ENCODE peak calls at places on chromosomes 13 and 19, in eight cellular contexts. S is right lobe of liver; W is psoas muscle; Z is pancreas; J is CD4-positive, CD25-positive, alpha-beta regulatory T cell; K is cardiac muscle cell; G is IMR-90; D is keratinocyte. X is an unnamed sample.

GRCh38 chr19:32519023-32519422 is 62.0 kb upstream of the PDCD5 start:
- DNase-seq in G (no peak), S (no peak), Z (no peak), W (no peak), J (no peak), K (peak; percentile 35), D (no peak), X (no peak)

GRCh38 chr19:11190501-11190900 is 6.8 kb downstream of the KANK2 start:
- DNase-seq in W (no peak), S (no peak), K (no peak), J (no peak), Z (no peak), G (no peak), D (no peak), X (no peak)

GRCh38 chr13:59641758-59642157 is 522.0 kb downstream of the DIAPH3 start:
- DNase-seq in G (no peak), D (no peak), S (no peak), J (no peak), W (no peak), K (peak; percentile 53), Z (no peak), X (no peak)

GRCh38 chr19:17183271-17183757 is 31.8 kb upstream of the USE1 start:
- DNase-seq in Z (no peak), D (no peak), W (no peak), S (no peak), K (no peak), G (no peak), J (no peak), X (no peak)

GRCh38 chr13:93982189-93982918 is 497.1 kb downstream of the DCT start:
- DNase-seq in Z (no peak), G (no peak), S (no peak), K (no peak), D (no peak), W (no peak), J (no peak), X (no peak)

GRCh38 chr19:46380690-46381089 is 32.7 kb downstream of the CCDC8 start:
- DNase-seq in S (no peak), Z (no peak), J (no peak), D (no peak), K (no peak), W (no peak), G (no peak), X (no peak)

GRCh38 chr13:21526707-21527454 is 67.8 kb upstream of the ZDHHC20 start:
- DNase-seq in J (no peak), K (no peak), Z (no peak), G (no peak), S (no peak), D (no peak), W (no peak), X (no peak)

GRCh38 chr13:74871671-74872070 is 610.3 kb downstream of the TBC1D4 start:
- DNase-seq in G (no peak), S (no peak), J (no peak), K (no peak), Z (no peak), D (no peak), W (no peak), X (no peak)

GRCh38 chr19:17041994-17042393 is 15.4 kb upstream of the CPAMD8 start:
- DNase-seq in K (peak; percentile 63), W (no peak), Z (no peak), J (no peak), S (peak; percentile 37), G (peak; percentile 22), D (no peak), X (no peak)

GRCh38 chr19:388691-389090 is 20.3 kb downstream of the C2CD4C start:
- DNase-seq in J (no peak), K (no peak), D (no peak), Z (no peak), G (no peak), W (no peak), S (no peak), X (no peak)

DNA sequence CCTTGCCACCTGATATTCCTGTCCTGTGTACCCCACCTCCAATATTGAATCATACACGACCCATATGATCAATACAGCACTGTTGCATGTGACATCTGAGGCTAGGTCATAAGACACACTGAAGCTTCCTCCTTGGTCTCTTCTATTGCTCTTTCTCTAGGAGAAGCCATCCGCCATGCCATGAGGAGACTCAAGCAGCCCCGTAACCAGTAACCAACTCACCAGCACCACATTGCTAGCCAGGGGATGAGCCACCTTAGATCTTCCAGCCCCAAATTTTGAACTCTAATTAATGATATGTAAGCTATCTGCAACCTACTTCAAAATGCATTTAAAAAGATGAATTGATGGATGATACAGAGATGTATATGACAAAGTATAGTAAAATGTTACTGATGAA is 28.6 kb downstream of the ZNF557 start:
- DNase-seq in J (no peak), W (no peak), G (no peak), K (no peak), S (no peak), Z (no peak), D (no peak), X (no peak)
- H3K27ac ChIP-seq in J (no peak overlapping the region), W (peak overlapping the region; percentile 97), G (no peak overlapping the region), K (peak overlapping the region; percentile 78), S (no peak overlapping the region), Z (no peak overlapping the region), D (no peak overlapping the region), X (no peak overlapping the region)

GRCh38 chr19:47716270-47716937 is 3.2 kb downstream of the EHD2 start:
- DNase-seq in W (no peak), J (no peak), D (no peak), S (no peak), K (no peak), G (no peak), Z (no peak), X (no peak)
- H3K4me3 ChIP-seq in W (peak overlapping the region; percentile 66), J (no peak overlapping the region), D (no peak overlapping the region), S (no peak overlapping the region), K (no peak overlapping the region), G (no peak overlapping the region), Z (no peak overlapping the region), X (no peak overlapping the region)

DNA sequence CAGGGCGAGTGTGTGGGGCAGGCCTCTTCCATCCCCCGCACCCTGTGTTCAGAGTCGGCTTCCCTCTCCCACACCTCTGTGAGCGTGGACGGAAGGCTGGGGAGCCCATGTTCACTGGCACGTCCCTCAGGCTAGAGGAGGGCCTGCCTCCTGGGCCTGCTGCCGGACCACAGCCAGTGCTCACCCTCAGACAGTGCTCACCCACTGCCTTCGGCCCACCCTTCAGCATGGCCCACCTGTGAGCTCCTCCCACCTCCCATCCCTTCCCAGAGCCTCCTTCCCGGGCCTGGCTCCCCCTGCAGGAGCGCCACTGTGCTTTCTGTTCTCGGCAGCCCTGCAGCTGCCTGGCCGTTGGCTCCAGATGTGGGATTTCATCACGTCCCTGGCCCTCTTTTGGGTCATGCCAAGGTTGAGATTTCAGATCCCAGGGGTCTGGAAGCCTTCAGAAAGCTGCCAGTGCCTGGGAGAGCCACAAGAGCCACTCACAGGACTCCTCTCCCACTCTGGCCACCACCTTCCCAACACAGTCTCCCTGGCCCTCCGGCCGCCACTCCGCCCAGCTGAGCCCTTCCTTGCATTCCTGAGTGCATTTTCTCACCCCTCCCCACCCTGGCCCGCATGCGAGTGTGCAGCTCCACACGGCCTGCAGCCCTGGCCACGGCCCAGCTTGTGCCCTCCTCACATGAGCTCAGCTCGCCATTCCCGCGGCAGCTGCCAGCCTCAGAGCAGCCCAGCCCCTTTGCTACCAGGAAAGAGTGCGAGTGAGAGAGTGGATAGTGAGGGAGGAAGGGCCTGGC is 25.3 kb downstream of the CAPN12 start:
- DNase-seq in Z (no peak), W (peak; percentile 82), S (no peak), K (peak; percentile 70), J (no peak), D (no peak), G (no peak), X (no peak)
- H3K27ac ChIP-seq in Z (peak overlapping the region; percentile 52), W (peak overlapping the region; percentile 73), S (no peak overlapping the region), K (peak overlapping the region; percentile 90), J (no peak overlapping the region), D (no peak overlapping the region), G (no peak overlapping the region), X (no peak overlapping the region)

DNA sequence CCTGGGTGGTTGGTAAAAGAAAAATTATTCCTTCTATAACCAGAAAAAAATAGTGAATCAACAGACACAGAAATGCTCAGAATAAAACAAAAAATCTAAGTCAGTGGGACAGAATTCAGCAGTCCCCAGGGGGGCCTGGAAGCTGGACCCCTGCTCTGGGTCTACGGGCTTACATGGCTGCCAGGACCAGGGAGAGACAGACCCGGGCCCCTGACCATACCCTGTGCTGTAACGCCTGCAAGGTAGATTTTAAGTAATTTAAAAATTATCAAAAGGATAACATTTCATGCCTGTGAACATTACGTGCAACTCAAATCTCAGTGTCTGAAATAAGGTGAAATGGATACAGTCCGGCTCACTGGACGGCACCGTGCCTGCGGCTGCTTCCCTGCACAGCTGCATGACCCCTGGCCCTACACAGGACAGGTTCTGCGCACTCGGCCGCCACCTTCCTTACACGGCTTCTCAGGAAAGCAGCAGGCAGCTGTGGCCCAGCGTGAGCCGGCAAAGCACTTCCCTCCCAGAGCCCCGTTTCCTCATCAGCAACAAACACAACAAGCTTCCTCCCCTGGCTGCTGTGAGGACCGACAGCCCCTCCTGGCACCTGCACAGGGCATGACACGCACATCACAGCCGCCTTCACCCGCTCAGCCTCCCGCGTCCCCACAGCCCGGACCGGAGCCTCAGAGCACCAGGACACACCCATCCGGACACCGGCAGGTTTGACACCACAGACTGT is 22.2 kb downstream of the RASA3 start:
- DNase-seq in K (no peak), J (peak; percentile 52), G (no peak), D (no peak), S (peak; percentile 48), Z (peak; percentile 47), W (peak; percentile 73), X (no peak)
- H3K4me3 ChIP-seq in K (no peak overlapping the region), J (peak overlapping the region; percentile 69), G (no peak overlapping the region), D (no peak overlapping the region), S (no peak overlapping the region), Z (no peak overlapping the region), W (no peak overlapping the region), X (no peak overlapping the region)

GRCh38 chr19:44726465-44726864 is 22.0 kb upstream of the BCL3 start:
- DNase-seq in Z (no peak), G (no peak), D (no peak), S (peak; percentile 75), K (no peak), J (no peak), W (no peak), X (no peak)

GRCh38 chr19:44725251-44725650 is 23.3 kb upstream of the BCL3 start:
- DNase-seq in D (no peak), K (no peak), S (peak; percentile 93), J (no peak), G (no peak), W (no peak), Z (peak; percentile 88), X (no peak)

GRCh38 chr19:44723952-44724319 is 24.6 kb upstream of the BCL3 start:
- DNase-seq in Z (peak; percentile 87), G (peak; percentile 73), S (peak; percentile 80), J (peak; percentile 67), W (peak; percentile 90), D (no peak), K (peak; percentile 88), X (no peak)

GRCh38 chr19:44723299-44723951 is 24.5 kb downstream of the CEACAM16 start:
- DNase-seq in D (no peak), G (no peak), Z (no peak), J (no peak), S (no peak), K (no peak), W (no peak), X (no peak)

DNA sequence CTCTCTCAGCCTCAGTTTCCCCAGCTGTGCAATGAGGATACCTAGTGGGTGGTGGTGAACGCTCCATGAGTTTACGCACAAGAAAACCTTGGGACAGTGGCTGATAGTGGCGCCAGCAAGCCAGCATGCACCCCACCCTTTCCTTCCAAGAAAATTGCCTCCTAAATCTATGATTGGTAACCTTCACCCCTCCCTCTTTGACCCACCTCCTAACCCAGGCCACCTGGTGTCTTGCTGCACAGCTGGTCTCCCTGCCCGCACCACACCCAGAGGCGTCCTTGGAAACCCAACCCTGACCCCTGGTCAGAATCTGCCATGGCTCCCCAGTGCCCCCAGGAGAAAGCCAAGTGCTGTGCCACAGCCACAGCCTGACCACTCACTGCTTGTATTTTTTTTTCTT is 22.8 kb upstream of the BCL3 start:
- DNase-seq in W (no peak), K (no peak), J (no peak), Z (no peak), S (peak; percentile 60), D (no peak), G (no peak), X (no peak)
- H3K27ac ChIP-seq in W (no peak overlapping the region), K (no peak overlapping the region), J (no peak overlapping the region), Z (no peak overlapping the region), S (peak overlapping the region; percentile 69), D (no peak overlapping the region), G (no peak overlapping the region), X (no peak overlapping the region)